ENCODE peak calls at places on chromosomes 11 and 22, in five cellular contexts. Q is endodermal cell; N is CD4-positive, alpha-beta T cell; I is SK-N-SH; G is GM06990. S is an unnamed sample.
A peak's percentile ranks its signal among the peaks of the same experiment; 100 is the strongest.

GRCh38 chr11:89477175-89477574 is 14.0 kb downstream of the NOX4 start:
- DNase-seq in Q (peak; percentile 79), N (no peak), I (no peak), G (no peak), S (no peak)

GRCh38 chr22:46402505-46402904 is 67.0 kb downstream of the TRMU start:
- DNase-seq in G (no peak), N (no peak), Q (no peak), I (no peak), S (no peak)

GRCh38 chr11:113350646-113351045 is 36.3 kb downstream of the TTC12 start:
- DNase-seq in N (no peak), Q (no peak), G (no peak), I (no peak), S (no peak)

GRCh38 chr11:123628936-123629683 is 25.3 kb downstream of the SCN3B start:
- DNase-seq in G (no peak), N (no peak), Q (no peak), I (peak; percentile 74), S (no peak)

GRCh38 chr11:82775736-82776346 is 42.2 kb upstream of the FAM181B start:
- DNase-seq in N (no peak), I (peak; percentile 32), Q (peak; percentile 93), G (no peak), S (peak; percentile 51)

GRCh38 chr22:50251472-50252054 is 498 bp upstream of the HDAC10 start:
- DNase-seq in G (no peak), I (no peak), Q (no peak), N (no peak), S (no peak)

GRCh38 chr11:59263225-59263894 is 50.6 kb upstream of the MPEG1 start:
- DNase-seq in N (no peak), G (no peak), I (no peak), Q (peak; percentile 85), S (no peak)

GRCh38 chr22:37492428-37493344 is 6.5 kb upstream of the MFNG start:
- DNase-seq in N (peak; percentile 58), G (no peak), Q (peak; percentile 91), I (peak; percentile 69), S (peak; percentile 81)

GRCh38 chr11:120857508-120857907 is 166.4 kb upstream of the TBCEL start:
- DNase-seq in G (no peak), I (no peak), N (no peak), Q (no peak), S (no peak)

GRCh38 chr11:128448487-128448886 is 138.9 kb downstream of the ETS1 start:
- DNase-seq in I (no peak), Q (peak; percentile 77), G (no peak), N (no peak), S (no peak)

GRCh38 chr22:21449531-21450319 is 17.5 kb upstream of the TMEM191C start:
- DNase-seq in I (no peak), N (no peak), Q (peak; percentile 42), G (no peak), S (no peak)

GRCh38 chr22:21450858-21451331 is 16.3 kb upstream of the TMEM191C start:
- DNase-seq in Q (no peak), N (no peak), I (no peak), G (no peak), S (no peak)

GRCh38 chr22:21448627-21449416 is 18.4 kb upstream of the TMEM191C start:
- DNase-seq in Q (peak; percentile 33), G (no peak), I (no peak), N (no peak), S (no peak)

GRCh38 chr22:21451545-21452520 is 15.4 kb upstream of the TMEM191C start:
- DNase-seq in Q (peak; percentile 40), I (no peak), N (no peak), G (no peak), S (no peak)

GRCh38 chr22:21450320-21450831 is 16.8 kb upstream of the TMEM191C start:
- DNase-seq in Q (peak; percentile 65), I (peak; percentile 44), N (no peak), G (no peak), S (no peak)
- TF ChIP-seq CTCF in Q (peak; percentile 63), I (no peak), N (no peak), G (peak; percentile 19), S (no peak)

GRCh38 chr11:94549166-94549565 is 5.4 kb downstream of the FUT4 start:
- DNase-seq in N (no peak), G (no peak), I (no peak), Q (no peak), S (no peak)

GRCh38 chr11:94545641-94546470 is 2.1 kb downstream of the FUT4 start:
- DNase-seq in Q (peak; percentile 54), I (no peak), G (no peak), N (no peak), S (no peak)

GRCh38 chr11:94544582-94544831 is 786 bp downstream of the FUT4 start:
- DNase-seq in I (no peak), N (no peak), Q (no peak), G (no peak), S (no peak)

GRCh38 chr11:94544832-94545640 is 1.3 kb downstream of the FUT4 start:
- DNase-seq in N (no peak), G (no peak), Q (peak; percentile 79), I (no peak), S (no peak)

DNA sequence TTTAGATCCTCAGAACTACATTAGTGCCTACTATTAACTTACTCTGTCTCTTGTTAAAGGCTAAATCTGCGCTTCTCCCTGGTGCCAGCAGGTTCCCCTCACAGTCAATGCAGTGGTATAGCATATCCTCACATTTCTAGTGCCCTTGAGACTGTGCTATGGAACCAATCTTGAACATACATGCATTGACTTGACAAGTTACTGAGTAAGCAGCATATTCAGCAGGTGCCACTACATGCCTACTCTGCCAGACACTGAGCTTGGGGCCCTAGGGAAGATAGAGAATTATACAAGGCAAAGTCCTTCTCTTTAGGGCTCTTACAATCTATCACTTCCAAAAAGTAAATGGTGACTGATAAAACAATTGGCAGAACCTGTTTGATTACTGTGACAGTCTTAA is 3.2 kb downstream of the FUT4 start:
- DNase-seq in Q (no peak), G (no peak), N (no peak), I (no peak), S (no peak)
- TF ChIP-seq CTCF in Q (peak; percentile 28), G (no peak), N (no peak), I (peak; percentile 11), S (no peak)

DNA sequence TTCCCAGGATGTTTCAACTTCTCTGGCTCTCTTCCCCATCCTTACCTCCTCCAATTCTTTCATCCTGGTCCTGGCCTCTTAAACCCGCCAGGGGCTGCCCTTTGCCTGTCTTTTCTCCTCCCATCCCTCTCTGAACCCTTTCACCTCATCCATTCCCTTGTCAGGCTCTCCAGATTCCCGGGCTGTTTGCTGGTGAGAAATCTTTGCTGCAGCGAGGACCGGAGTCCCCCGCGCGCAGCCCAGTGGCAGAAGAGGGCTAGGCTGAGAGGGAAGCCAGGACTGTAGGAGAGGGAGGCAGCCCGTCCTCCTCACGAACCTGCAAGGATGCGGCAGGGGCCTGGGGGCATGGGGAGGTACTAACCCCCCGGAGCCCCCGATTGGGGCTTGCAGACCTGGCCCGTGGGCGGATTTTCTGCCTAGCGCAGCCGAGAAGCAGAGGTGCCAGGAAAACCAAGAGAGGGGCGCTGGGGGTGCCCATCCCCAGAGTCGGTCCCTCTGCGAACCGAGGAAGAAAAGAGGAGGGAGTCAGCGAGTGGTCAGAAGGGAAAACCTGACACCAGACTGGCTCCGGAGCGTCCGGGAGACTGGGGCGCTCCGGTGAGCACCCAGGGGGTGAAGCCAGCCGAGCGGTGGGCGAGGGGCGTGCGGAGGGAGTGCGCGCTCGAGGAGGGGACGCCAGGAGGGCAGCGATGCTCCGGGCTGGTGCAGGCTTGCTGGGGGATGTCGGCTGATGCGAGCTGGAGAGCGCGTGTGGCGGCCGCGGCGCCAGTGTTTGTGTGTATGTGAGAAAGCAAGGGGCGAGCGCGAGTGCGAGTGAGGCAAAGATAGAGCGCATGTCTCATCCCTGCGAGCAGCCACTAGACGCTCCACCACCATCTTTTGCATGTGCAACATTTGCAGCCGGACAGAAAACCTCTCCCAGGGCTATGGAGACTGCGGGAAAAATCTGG is at the start of gene GRIA4:
- DNase-seq in G (no peak), I (peak; percentile 79), N (no peak), Q (peak; percentile 86), S (peak; percentile 12)
- TF ChIP-seq CTCF in G (no peak), I (no peak), N (no peak), Q (no peak), S (no peak)

GRCh38 chr11:111514216-111515031 is at the start of gene HOATZ:
- DNase-seq in G (no peak), N (no peak), I (peak; percentile 63), Q (peak; percentile 90), S (no peak)
- TF ChIP-seq CTCF in G (no peak), N (no peak), I (peak; percentile 13), Q (peak; percentile 62), S (no peak)

GRCh38 chr11:96506953-96507354 is 117.1 kb downstream of the JRKL start:
- DNase-seq in N (no peak), G (peak; percentile 35), Q (no peak), I (no peak), S (no peak)
- TF ChIP-seq CTCF in N (no peak), G (no peak), Q (no peak), I (no peak), S (no peak)

DNA sequence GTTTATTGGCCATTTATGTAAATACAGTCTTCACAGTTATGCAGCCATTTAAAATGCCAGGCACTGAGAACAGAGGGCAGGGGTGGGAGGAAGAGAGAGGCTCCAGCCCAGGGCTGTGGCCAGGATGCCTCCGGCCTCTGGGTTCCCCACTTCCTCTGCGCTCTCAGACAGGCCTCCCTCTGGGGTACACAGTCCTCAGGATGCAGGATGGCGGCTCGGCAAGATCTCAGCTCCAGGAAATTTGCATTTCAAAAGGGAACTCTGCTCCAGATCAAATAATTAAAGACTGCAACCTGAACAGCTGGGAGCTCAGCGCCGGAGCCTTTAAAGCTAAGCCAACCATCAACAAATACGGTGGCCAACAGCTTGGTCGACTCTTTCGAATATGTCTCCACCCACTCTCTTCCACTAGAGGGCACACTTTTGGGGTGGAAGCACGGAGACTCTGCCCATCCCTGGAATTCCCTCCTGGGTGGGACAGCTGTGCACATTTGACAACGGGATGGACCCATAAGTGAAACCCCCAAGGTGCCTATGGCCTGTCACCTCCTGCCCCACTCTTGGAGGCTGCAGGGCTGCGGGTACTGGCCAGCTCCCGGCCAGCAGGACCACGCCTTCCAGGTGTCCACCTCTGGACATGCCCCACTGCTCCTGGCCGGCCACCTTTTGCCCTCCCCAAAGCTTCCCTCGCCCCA is 1044.7 kb downstream of the BRD1 start:
- DNase-seq in I (peak; percentile 53), G (no peak), N (no peak), Q (peak; percentile 75), S (peak; percentile 8)
- TF ChIP-seq CTCF in I (peak; percentile 41), G (no peak), N (no peak), Q (peak; percentile 85), S (no peak)

DNA sequence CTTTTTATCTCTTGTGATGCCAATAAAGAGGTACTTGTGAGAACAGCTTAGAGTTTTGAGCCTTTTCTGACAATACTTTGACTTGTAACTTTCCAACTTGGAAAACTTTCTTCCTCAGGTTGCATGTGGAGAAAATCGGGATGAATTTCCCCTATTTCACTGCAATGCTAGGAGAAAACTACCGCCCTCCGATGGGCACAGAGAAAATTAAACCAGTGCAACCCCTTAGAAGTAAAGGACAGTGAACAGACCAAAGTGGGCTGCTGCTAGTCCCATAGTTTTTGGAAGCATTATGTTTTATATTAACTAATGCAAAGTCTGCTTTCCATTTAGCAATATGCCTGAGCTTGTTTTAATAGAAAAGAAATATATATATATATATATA is 195.5 kb upstream of the RAG2 start:
- DNase-seq in Q (peak; percentile 68), I (peak; percentile 27), G (no peak), N (no peak), S (no peak)
- TF ChIP-seq CTCF in Q (peak; percentile 69), I (peak; percentile 56), G (no peak), N (no peak), S (no peak)